ENCODE peak calls at places on chromosomes 13 and 19, in four cellular contexts. G is K562, R is HepG2, D is GM12878. F is an unnamed sample.

GRCh38 chr19:719081-719512 is 10.4 kb downstream of the PALM start:
- DNase-seq in G (peak), R (peak), D (no peak), F (no peak)

GRCh38 chr13:85286081-85286480 is 513.1 kb downstream of the SLITRK6 start:
- DNase-seq in G (no peak), R (no peak), D (no peak), F (no peak)

GRCh38 chr13:105334211-105334610 is 1201.3 kb downstream of the EFNB2 start:
- DNase-seq in G (no peak), R (no peak), D (no peak), F (no peak)

GRCh38 chr19:12996542-12997094 is 1.3 kb downstream of the NFIX start:
- DNase-seq in G (peak), R (peak), D (no peak), F (no peak)

GRCh38 chr13:38024431-38024830 is 154.9 kb upstream of the TRPC4 start:
- DNase-seq in G (no peak), R (no peak), D (no peak), F (no peak)

GRCh38 chr19:8069116-8069973 is 16.8 kb downstream of the CCL25 start:
- DNase-seq in G (peak), R (no peak), D (no peak), F (no peak)

GRCh38 chr19:51448011-51448744 is 10.1 kb downstream of the SIGLEC8 start:
- DNase-seq in G (no peak), R (no peak), D (no peak), F (no peak)

GRCh38 chr13:113338451-113338850 is 25.5 kb downstream of the GRTP1 start:
- DNase-seq in G (no peak), R (no peak), D (no peak), F (no peak)

GRCh38 chr13:23469901-23470525 is 36.5 kb upstream of the SACS start:
- DNase-seq in G (no peak), R (no peak), D (no peak), F (no peak)

GRCh38 chr13:98490866-98491265 is 86.0 kb downstream of the STK24 start:
- DNase-seq in G (no peak), R (no peak), D (no peak), F (no peak)

GRCh38 chr13:106865706-106866288 is 297.9 kb upstream of the ARGLU1 start:
- DNase-seq in G (no peak), R (no peak), D (no peak), F (no peak)

DNA sequence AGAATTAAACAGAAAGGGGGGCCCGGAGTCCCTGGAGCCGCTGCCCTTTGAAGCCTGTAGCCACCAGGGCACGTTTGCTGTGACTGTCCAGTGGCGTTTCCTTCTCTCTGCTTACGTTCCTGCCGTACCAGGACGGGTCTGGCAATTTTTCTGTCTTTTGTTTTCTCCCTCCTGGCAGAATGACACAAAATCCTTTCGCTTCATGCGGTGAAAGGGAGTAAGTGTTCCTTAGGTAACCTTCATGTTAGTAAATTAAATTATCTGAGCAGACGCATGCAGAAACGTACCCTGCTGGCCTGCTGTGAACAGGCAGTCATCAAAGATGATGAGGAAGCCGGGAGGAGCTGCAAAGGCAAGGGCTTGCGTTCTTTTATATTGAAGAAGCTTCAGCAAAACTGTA is 299.3 kb upstream of the ARGLU1 start:
- DNase-seq in G (no peak), R (no peak), D (no peak), F (peak)
- TF ChIP-seq FOXK2 in G (no peak), R (no peak), D (no peak), F (no peak)

DNA sequence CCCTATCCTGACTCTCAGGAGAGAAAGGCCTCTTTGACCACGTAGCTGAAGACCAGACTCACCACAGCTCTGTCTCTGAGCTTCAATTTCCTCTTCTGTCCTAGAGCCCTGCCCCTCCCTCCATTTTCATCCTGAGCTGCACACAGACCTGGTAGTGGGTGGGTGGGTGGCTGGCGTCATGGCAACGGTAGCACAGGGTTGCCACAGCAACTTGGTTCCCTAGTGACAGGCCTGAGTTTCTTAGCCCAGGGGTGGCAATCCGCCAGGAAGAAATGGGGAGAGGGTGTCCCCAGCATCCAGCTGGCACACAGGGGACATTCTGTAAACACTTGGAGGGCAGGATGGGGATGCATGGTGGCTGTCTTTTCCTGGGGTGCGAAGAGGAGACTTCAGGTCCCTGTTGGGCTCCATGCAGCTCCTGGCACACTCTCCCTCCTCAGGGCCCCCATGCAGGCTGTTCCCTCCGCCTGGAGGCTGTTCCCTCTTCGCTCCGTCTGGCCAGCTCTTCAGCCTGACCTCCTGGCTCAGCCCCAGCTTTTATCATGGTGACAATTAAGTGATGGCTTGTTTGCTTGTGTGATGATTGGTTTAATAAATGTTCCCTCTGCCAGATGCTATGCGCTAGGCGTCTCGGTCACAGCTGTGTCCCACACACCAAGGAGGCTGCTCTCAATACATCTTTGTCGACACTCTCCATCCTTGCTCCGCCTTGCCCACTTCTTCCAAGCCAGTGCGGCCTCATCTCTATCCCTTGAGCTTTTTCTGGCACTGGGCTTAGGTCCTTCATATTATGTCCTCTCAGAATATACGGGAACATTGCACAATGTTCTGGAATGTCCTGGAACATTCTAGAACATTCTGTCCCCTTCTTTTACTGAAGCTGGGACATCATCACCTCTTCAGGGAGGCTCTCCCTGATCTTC is 7.4 kb upstream of the KLHL26 start:
- DNase-seq in G (no peak), R (no peak), D (no peak), F (no peak)
- TF ChIP-seq FOXK2 in G (no peak), R (no peak), D (no peak), F (no peak)

DNA sequence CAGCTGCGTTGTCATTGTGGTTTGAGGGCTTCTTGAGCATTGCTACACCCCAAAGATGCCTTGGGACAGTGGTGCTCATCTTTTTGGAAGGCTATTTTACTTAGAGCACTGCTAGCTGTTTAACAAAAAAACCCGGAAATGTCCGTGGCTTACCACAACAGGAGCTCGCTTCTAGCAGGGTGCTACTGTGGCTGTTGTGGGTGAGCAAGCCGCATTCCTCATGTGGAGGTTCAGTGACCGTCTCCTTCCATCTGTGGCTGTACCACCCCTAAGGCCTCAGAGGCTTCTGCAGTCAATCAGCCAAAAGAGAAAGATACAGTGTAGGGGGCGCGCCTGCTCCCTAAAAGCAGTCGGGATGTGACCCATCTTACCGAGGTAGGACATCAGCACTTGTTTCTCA is 1004.2 kb downstream of the UQCRFS1 start:
- DNase-seq in G (no peak), R (no peak), D (no peak), F (no peak)
- TF ChIP-seq FOXK2 in G (no peak), R (no peak), D (no peak), F (no peak)

GRCh38 chr13:80361298-80361697 is 20.4 kb upstream of the SPRY2 start:
- DNase-seq in G (no peak), R (no peak), D (no peak), F (no peak)

GRCh38 chr13:80361883-80362327 is 21.0 kb upstream of the SPRY2 start:
- DNase-seq in G (peak), R (peak), D (no peak), F (peak)

GRCh38 chr13:80362488-80362887 is 21.6 kb upstream of the SPRY2 start:
- DNase-seq in G (no peak), R (peak), D (no peak), F (no peak)

GRCh38 chr13:80360298-80360827 is 19.4 kb upstream of the SPRY2 start:
- DNase-seq in G (no peak), R (no peak), D (no peak), F (no peak)

GRCh38 chr13:80359459-80360297 is 18.8 kb upstream of the SPRY2 start:
- DNase-seq in G (peak), R (no peak), D (no peak), F (peak)
- TF ChIP-seq FOXK2 in G (no peak), R (no peak), D (no peak), F (no peak)